ENCODE peak calls at places on chromosomes 1 and 21, in five cellular contexts. E, Q, V, L and B are unnamed samples.

GRCh38 chr1:218865591-218865990 is 308.1 kb upstream of the LYPLAL1 start:
- DNase-seq in E (no peak), Q (no peak), V (no peak), L (no peak), B (no peak)

GRCh38 chr1:240475832-240476231 is 136.1 kb downstream of the GREM2 start:
- DNase-seq in E (no peak), Q (no peak), V (no peak), L (no peak), B (no peak)

GRCh38 chr21:46001821-46002681 is 20.5 kb downstream of the COL6A1 start:
- DNase-seq in E (no peak), Q (no peak), V (peak), L (peak), B (no peak)

GRCh38 chr1:48246727-48247126 is 24.2 kb downstream of the SLC5A9 start:
- DNase-seq in E (peak), Q (peak), V (peak), L (peak), B (no peak)

GRCh38 chr1:162530318-162530984 is 31.1 kb upstream of the UAP1 start:
- DNase-seq in E (no peak), Q (peak), V (no peak), L (no peak), B (no peak)

GRCh38 chr1:240888039-240888786 is 276.3 kb upstream of the GREM2 start:
- DNase-seq in E (no peak), Q (peak), V (no peak), L (peak), B (peak)

GRCh38 chr1:110235839-110236682 is 25.9 kb downstream of the KCNC4 start:
- DNase-seq in E (no peak), Q (no peak), V (no peak), L (no peak), B (no peak)

GRCh38 chr1:192958871-192959270 is 100.3 kb downstream of the UCHL5 start:
- DNase-seq in E (no peak), Q (no peak), V (no peak), L (no peak), B (no peak)

GRCh38 chr1:21149430-21149861 is 27.3 kb downstream of the EIF4G3 start:
- DNase-seq in E (no peak), Q (peak), V (no peak), L (no peak), B (peak)

GRCh38 chr1:207085887-207086286 is 2.8 kb upstream of the C4BPB start:
- DNase-seq in E (no peak), Q (no peak), V (no peak), L (no peak), B (no peak)

GRCh38 chr1:221823566-221823965 is 81.7 kb upstream of the DUSP10 start:
- DNase-seq in E (no peak), Q (no peak), V (no peak), L (no peak), B (no peak)

GRCh38 chr1:33256701-33257387 is 552 bp downstream of the ZNF362 start:
- DNase-seq in E (no peak), Q (peak), V (peak), L (peak), B (peak)

GRCh38 chr1:33255347-33256311 is 663 bp upstream of the ZNF362 start:
- DNase-seq in E (no peak), Q (peak), V (peak), L (peak), B (peak)

GRCh38 chr1:33257759-33258712 is 1.7 kb downstream of the ZNF362 start:
- DNase-seq in E (no peak), Q (peak), V (no peak), L (peak), B (peak)

GRCh38 chr1:33257388-33257758 is 1.1 kb downstream of the ZNF362 start:
- DNase-seq in E (no peak), Q (no peak), V (no peak), L (no peak), B (no peak)

GRCh38 chr1:33256335-33256700 is at the start of gene ZNF362:
- DNase-seq in E (no peak), Q (peak), V (peak), L (peak), B (peak)
- TF ChIP-seq POLR2A in E (no peak), Q (no peak), V (no peak), L (no peak), B (no peak)

DNA sequence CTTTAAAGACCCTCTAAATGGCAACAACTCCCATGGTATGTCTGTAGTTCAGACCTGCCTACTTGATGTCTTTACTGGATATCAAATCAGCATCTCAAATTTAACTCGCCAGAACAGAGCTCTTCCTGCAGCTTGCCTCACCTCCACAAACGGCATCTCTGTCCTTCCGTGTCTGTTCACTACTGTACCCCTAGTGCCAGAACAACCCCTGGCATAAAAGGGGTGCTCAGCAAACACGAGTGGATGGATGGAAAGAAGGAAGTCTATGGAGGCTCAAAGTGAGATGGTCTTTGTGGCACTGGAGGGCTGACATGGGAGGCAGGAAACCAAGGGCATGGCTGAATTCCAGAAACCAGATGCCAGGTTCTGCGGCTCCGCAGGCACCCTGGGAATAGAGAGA is 22.7 kb downstream of the MRPL37 start:
- DNase-seq in E (no peak), Q (no peak), V (no peak), L (no peak), B (no peak)
- TF ChIP-seq POLR2A in E (no peak), Q (no peak), V (no peak), L (no peak), B (no peak)

GRCh38 chr1:153532161-153532560 is 3.6 kb downstream of the S100A6 start:
- DNase-seq in E (no peak), Q (no peak), V (no peak), L (no peak), B (peak)

GRCh38 chr1:153533689-153534201 is 2.0 kb downstream of the S100A6 start:
- DNase-seq in E (no peak), Q (peak), V (peak), L (no peak), B (peak)

GRCh38 chr1:153534226-153534932 is 1.4 kb downstream of the S100A6 start:
- DNase-seq in E (no peak), Q (no peak), V (peak), L (no peak), B (peak)

GRCh38 chr1:153531638-153532037 is 4.2 kb downstream of the S100A6 start:
- DNase-seq in E (no peak), Q (no peak), V (no peak), L (no peak), B (no peak)

DNA sequence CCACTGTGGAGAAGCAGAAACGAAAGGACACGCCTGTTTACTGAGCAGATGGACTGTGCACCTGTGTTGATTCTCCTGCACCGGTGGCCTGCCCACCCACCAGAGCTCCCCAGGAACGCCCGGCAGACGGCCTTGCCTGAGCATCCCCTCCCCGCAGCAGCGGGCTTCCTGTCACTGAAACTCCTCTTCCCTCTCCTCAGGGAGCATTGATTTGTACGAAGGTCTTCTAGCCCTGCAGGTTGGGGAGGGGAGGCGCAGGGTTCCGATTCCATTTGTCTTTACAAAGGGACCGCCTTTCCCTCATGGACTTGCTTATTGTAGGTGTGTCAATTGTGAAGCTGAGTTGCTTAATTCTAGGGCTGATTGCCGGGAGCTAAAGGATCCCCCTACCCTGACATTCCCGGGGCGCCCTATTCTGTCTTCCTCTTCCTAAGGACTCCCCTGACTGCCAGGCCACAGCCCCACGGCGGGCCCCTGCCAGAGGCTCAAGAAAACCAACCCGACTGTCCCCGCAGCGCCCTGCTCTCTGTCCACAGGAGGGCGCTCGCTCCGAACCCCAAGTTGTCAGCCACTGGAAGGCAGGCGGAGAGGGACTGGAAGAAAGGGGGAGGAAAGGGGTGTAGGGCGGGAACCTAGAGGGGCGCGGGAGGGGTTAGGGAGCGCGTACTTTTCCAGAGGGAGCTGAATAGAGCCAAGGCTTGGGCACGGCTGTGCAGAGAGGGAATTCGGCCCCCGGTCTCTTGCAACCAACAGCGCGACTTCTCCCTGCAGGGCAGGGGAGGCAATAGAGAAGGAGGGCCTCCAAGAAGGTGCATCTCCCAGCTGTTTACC is 2.8 kb downstream of the S100A6 start:
- DNase-seq in E (peak), Q (peak), V (peak), L (peak), B (peak)
- TF ChIP-seq POLR2A in E (no peak), Q (peak), V (no peak), L (no peak), B (no peak)

GRCh38 chr1:77954521-77954920 is 24.4 kb downstream of the FUBP1 start:
- DNase-seq in E (no peak), Q (no peak), V (no peak), L (no peak), B (no peak)

GRCh38 chr1:77951328-77951727 is 27.5 kb downstream of the FUBP1 start:
- DNase-seq in E (no peak), Q (no peak), V (no peak), L (no peak), B (no peak)

GRCh38 chr1:77955709-77956108 is 23.2 kb downstream of the FUBP1 start:
- DNase-seq in E (no peak), Q (no peak), V (no peak), L (no peak), B (no peak)

GRCh38 chr1:77956464-77956863 is 22.4 kb downstream of the FUBP1 start:
- DNase-seq in E (no peak), Q (no peak), V (no peak), L (no peak), B (no peak)

DNA sequence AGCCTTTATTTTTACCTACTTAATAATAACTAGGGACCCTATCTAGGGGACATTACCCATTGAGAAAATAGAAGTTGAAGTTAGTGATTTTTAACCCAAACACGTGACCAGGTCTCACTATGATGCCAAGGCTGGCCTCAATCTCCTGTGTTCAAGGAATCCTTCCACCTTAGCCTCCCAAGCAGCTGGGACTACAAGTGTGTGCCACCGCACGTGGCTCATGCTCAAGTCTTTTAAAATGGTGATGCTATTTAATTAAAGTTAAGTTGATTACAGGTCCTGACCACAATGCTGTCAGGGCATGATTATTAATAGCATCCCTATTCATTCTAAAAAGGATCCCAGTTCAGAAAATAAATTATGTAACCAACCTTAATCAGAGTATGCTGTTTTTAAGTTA is 25.0 kb downstream of the FUBP1 start:
- DNase-seq in E (no peak), Q (no peak), V (no peak), L (no peak), B (no peak)
- TF ChIP-seq POLR2A in E (no peak), Q (no peak), V (no peak), L (no peak), B (no peak)

DNA sequence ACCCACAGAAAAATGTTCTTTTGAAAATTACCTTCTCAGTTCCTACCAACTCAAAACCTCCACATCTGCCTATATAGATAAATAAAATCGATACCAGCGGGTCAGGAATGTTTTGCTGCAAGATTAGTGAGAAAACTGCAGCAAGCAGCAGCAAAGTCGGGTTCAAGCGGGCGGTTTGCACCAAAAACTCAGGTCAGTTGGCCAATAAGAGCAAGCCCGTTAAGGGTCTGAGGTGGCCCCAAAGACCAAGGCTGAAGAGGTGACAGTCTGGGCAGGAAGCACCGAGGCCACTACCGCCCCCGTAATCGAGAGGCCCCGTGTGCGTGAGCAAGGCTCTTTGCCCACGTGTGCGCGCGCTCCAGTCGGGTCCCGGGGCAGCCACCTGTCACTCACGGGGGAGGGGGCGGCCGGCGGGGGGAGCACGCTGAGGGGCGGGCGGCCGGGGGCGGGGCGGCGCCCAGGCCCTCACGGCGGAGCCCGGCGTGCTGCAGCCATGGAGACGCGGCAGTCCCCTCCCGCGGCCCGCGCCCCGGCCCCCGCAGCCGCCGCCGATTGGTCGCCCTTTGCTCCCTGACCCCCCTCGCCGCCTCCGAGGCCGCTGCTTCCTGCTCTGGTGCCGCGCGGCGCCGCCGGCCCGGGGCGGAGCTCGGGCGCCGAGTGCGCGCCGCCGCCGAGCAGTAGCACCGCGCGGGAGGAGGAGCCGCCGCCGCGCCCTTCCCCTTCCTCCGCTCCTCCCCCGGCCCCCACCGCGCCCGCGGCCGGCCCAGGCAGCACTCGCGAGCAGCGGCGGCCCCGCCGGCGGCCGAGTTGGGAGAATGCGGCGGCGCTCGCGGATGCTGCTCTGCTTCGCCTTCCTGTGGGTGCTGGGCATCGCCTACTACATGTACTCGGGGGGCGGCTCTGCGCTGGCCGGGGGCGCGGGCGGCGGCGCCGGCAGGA is at the start of gene GALNT2:
- DNase-seq in E (no peak), Q (peak), V (peak), L (peak), B (peak)
- TF ChIP-seq POLR2A in E (peak), Q (peak), V (peak), L (peak), B (peak)

DNA sequence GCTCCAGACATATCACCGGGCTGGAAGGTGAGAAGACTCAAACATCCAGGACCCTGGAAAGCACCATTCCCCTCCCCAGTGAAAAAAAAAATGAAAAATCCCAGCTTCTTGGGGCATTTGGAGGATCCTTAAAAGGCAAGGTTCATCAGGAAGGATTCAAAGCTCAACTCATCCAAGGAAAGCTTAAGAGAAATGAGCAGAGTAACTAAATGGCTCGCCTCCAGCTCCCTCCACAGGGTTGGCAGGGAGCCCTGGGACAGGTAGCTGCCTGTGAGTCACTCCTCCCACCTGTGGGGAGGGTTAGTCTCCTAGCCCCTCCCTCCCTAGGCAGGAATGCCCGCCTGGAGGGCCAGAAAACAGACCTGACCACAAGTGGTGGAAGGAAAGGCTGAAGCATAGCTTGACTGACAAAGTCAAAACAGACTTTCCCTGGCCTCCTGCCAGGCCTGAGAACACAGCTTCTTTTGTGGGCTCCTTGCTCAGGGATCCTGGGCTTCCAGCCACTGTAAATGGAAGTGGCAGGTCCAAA is 712 bp upstream of the LAMB3 start:
- DNase-seq in E (no peak), Q (peak), V (peak), L (peak), B (peak)
- TF ChIP-seq POLR2A in E (no peak), Q (peak), V (no peak), L (peak), B (no peak)

GRCh38 chr1:6287029-6287428 is 26.1 kb upstream of the GPR153 start:
- DNase-seq in E (no peak), Q (no peak), V (no peak), L (no peak), B (no peak)
- TF ChIP-seq POLR2A in E (no peak), Q (no peak), V (no peak), L (no peak), B (no peak)

GRCh38 chr1:27868932-27869718 is 3.2 kb upstream of the THEMIS2 start:
- DNase-seq in E (no peak), Q (peak), V (no peak), L (no peak), B (no peak)
- TF ChIP-seq POLR2A in E (no peak), Q (no peak), V (no peak), L (no peak), B (peak)

GRCh38 chr1:203629509-203630082 is 3.0 kb downstream of the ATP2B4 start:
- DNase-seq in E (no peak), Q (peak), V (peak), L (peak), B (peak)
- TF ChIP-seq POLR2A in E (no peak), Q (peak), V (no peak), L (no peak), B (no peak)

GRCh38 chr21:42365770-42366169 is 565 bp downstream of the TFF1 start:
- DNase-seq in E (no peak), Q (no peak), V (no peak), L (no peak), B (no peak)
- TF ChIP-seq POLR2A in E (no peak), Q (no peak), V (no peak), L (no peak), B (no peak)